ENCODE peak calls at places on chromosome 21, in eight cellular contexts. Z, C, X, G, L, U, Y and J are unnamed samples. For H3K4me1 and H3K9me3, the result is how much of the 10 kb centered on the place peaks cover.

GRCh38 chr21:22225299-22225698 is 1227.1 kb downstream of the NCAM2 start:
- DNase-seq in C (no peak), X (no peak), Z (no peak), G (no peak), L (no peak), U (no peak), Y (no peak), J (no peak)

GRCh38 chr21:30336596-30336995 is 898 bp downstream of the KRTAP27-1 start:
- DNase-seq in U (no peak), Y (no peak), Z (no peak), L (no peak), C (no peak), G (no peak), X (peak), J (no peak)

GRCh38 chr21:32726742-32727477 is 903 bp downstream of the SYNJ1 start:
- DNase-seq in U (no peak), X (peak), C (peak), G (peak), L (no peak), Z (peak), Y (peak), J (peak)

GRCh38 chr21:19864456-19864855 is 1133.8 kb upstream of the NCAM2 start:
- DNase-seq in Z (no peak), G (no peak), L (no peak), C (no peak), Y (no peak), X (no peak), U (no peak), J (no peak)

GRCh38 chr21:38511662-38512243 is 13.5 kb upstream of the ERG start:
- DNase-seq in Z (no peak), Y (no peak), C (no peak), X (no peak), G (no peak), L (no peak), U (no peak), J (no peak)

GRCh38 chr21:26747216-26747615 is 98.0 kb downstream of the ADAMTS1 start:
- DNase-seq in X (no peak), U (no peak), L (no peak), Z (no peak), Y (no peak), C (no peak), G (no peak), J (no peak)

GRCh38 chr21:16587141-16587570 is 857.4 kb downstream of the USP25 start:
- DNase-seq in U (no peak), G (no peak), Z (peak), Y (no peak), X (peak), L (no peak), C (peak), J (peak)

GRCh38 chr21:28636988-28637691 is 355.5 kb downstream of the LTN1 start:
- DNase-seq in X (peak), Y (no peak), U (no peak), G (no peak), L (no peak), Z (no peak), C (no peak), J (no peak)

GRCh38 chr21:20998456-20998789 is 214 bp downstream of the NCAM2 start:
- DNase-seq in Z (no peak), X (no peak), C (no peak), Y (no peak), G (no peak), L (no peak), U (no peak), J (no peak)

GRCh38 chr21:36291509-36291908 is 28.5 kb upstream of the MORC3 start:
- DNase-seq in Y (no peak), X (no peak), L (no peak), G (no peak), Z (no peak), U (no peak), C (no peak), J (no peak)
- H3K4me1 ChIP-seq in Y (under half), X (under half), L (under half), G (under half), Z (under half), U (under half), C (under half), J (under half)

DNA sequence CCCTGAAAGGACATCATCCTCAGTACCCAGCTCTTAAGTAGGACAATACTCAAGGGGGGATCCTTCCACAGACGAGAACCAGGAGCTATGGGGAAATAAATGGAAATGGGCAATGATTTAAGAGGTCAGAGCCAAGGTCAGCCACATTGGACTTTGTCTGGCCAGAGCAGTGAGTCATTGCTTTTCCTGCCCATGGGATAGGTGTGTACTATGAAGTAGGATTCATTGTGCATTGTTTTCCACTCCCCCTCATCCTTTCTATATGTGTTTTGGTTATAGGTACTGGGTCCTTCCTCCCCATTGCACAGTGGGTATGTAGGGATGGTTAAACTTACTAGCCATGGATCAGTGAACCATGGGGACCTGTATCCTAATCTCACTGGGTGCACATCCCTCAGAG is 328.9 kb upstream of the USP25 start:
- DNase-seq in G (no peak), U (no peak), Z (no peak), Y (no peak), C (no peak), X (peak), L (no peak), J (no peak)
- H3K9me3 ChIP-seq in G (under half), U (under half), Z (under half), Y (under half), C (under half), X (under half), L (under half), J (under half)

GRCh38 chr21:44349847-44350772 is 3.3 kb upstream of the TRPM2 start:
- DNase-seq in G (no peak), Y (no peak), U (no peak), C (no peak), X (no peak), L (no peak), Z (no peak), J (no peak)
- H3K4me3 ChIP-seq in G (no peak), Y (no peak), U (no peak), C (no peak), X (no peak), L (no peak), Z (peak), J (no peak)

GRCh38 chr21:43343992-43344886 is 82.7 kb downstream of the SIK1 start:
- DNase-seq in X (no peak), C (no peak), Y (no peak), U (peak), G (no peak), L (no peak), Z (no peak), J (peak)
- H3K4me1 ChIP-seq in X (under half), C (under half), Y (under half), U (under half), G (under half), L (under half), Z (under half), J (under half)

DNA sequence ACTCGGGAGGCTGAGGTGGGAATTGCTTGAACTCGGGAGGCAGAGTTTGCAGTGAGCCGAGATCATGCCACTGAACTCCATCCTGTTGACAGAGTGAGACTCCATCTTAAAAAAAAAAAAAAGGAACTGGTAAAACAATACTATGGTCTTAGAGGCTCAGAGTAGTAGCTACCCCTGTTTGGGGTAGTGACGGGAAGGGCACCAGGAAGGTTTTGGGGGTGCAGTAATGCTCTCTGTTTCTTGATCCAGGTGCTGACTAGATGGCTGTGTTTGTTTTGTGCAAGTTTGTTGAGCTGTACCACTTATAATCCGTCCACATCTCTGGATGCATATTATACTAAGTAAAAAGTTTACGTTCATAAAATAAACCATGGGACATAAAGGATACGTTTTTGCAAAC is 765.8 kb upstream of the TPTE start:
- DNase-seq in Y (no peak), U (no peak), L (no peak), G (no peak), C (no peak), X (no peak), Z (no peak), J (no peak)
- H3K9me3 ChIP-seq in Y (under half), U (under half), L (under half), G (under half), C (under half), X (half or more), Z (under half), J (under half)

GRCh38 chr21:46128106-46128982 is 27.0 kb downstream of the FTCD start:
- DNase-seq in L (no peak), Z (peak), X (no peak), G (no peak), C (peak), U (peak), Y (no peak), J (peak)

GRCh38 chr21:46130721-46131720 is 24.4 kb downstream of the FTCD start:
- DNase-seq in Y (no peak), C (no peak), U (no peak), G (no peak), Z (peak), L (no peak), X (no peak), J (no peak)

GRCh38 chr21:46128983-46129571 is 26.3 kb downstream of the FTCD start:
- DNase-seq in L (no peak), X (no peak), C (peak), Z (peak), G (no peak), U (no peak), Y (no peak), J (no peak)

GRCh38 chr21:46129846-46130651 is 25.3 kb downstream of the FTCD start:
- DNase-seq in G (no peak), Z (peak), C (peak), L (no peak), U (no peak), X (no peak), Y (no peak), J (no peak)

DNA sequence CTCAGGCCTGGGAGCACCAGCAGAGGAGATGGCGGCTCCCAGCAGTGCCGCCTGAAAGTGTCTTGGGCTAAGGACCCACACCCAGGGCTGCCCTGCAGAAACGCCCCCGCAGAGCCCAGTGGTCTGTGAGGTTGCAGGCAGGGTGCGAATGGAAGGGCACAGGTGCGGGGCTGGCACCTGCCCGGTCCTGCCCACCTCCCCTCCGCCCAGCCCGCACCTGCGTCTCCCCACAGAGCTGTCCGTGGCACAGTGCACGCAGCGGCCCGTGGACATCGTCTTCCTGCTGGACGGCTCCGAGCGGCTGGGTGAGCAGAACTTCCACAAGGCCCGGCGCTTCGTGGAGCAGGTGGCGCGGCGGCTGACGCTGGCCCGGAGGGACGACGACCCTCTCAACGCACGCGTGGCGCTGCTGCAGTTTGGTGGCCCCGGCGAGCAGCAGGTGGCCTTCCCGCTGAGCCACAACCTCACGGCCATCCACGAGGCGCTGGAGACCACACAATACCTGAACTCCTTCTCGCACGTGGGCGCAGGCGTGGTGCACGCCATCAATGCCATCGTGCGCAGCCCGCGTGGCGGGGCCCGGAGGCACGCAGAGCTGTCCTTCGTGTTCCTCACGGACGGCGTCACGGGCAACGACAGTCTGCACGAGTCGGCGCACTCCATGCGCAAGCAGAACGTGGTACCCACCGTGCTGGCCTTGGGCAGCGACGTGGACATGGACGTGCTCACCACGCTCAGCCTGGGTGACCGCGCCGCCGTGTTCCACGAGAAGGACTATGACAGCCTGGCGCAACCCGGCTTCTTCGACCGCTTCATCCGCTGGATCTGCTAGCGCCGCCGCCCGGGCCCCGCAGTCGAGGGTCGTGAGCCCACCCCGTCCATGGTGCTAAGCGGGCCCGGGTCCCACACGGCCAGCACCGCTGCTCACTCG is 23.4 kb downstream of the FTCD start:
- DNase-seq in Y (no peak), X (no peak), Z (peak), L (no peak), G (no peak), C (no peak), U (no peak), J (peak)
- H3K4me3 ChIP-seq in Y (no peak), X (no peak), Z (no peak), L (no peak), G (no peak), C (no peak), U (no peak), J (no peak)

DNA sequence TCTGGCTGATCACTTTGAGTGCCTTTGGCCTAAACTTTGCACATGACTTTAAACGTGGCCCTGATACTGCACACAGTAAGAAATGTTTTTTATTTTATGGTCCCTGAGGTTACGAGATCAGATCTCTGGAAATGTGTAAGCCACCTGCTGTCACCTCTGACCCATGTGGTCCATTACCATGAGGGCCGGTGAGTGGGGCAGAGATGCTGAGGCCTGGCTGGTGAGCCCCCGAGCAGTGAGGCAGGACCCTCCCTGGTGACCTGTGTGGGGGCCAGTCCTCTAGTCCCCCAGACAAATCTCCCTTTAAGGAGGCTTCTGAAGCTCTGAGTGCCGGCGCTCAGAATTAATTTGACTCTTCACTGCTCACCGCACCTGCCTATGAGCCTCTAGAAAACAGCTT is 12.4 kb downstream of the TFF3 start:
- DNase-seq in C (no peak), X (no peak), Z (no peak), Y (no peak), U (no peak), L (no peak), G (no peak), J (no peak)
- H3K4me1 ChIP-seq in C (under half), X (under half), Z (under half), Y (under half), U (under half), L (under half), G (under half), J (under half)

GRCh38 chr21:34166468-34166867 is 93.1 kb downstream of the MRPS6 start:
- DNase-seq in L (no peak), U (no peak), C (no peak), G (peak), X (peak), Z (no peak), Y (no peak), J (no peak)
- H3K9me3 ChIP-seq in L (under half), U (half or more), C (under half), G (under half), X (under half), Z (under half), Y (under half), J (under half)

GRCh38 chr21:44911066-44911383 is 9.7 kb downstream of the ITGB2 start:
- DNase-seq in L (no peak), C (no peak), U (no peak), G (no peak), X (no peak), Z (no peak), Y (no peak), J (no peak)
- H3K4me3 ChIP-seq in L (peak), C (no peak), U (no peak), G (no peak), X (no peak), Z (no peak), Y (no peak), J (peak)